ENCODE peak calls at places on chromosomes 7 and 10, in five cellular contexts. D is neuronal stem cell; O is CD4-positive, CD25-positive, alpha-beta regulatory T cell; X is colonic mucosa; H is tibial nerve. Z is an unnamed sample.

GRCh38 chr7:1844956-1845390 is 174.9 kb downstream of the ELFN1 start:
- DNase-seq in D (no peak), O (no peak), X (no peak), H (peak), Z (peak)

GRCh38 chr7:122901250-122901649 is 15.0 kb upstream of the CADPS2 start:
- DNase-seq in D (no peak), O (no peak), X (no peak), H (no peak), Z (no peak)

GRCh38 chr7:142231716-142232115 is 26.1 kb downstream of the PRSS58 start:
- DNase-seq in D (peak), O (no peak), X (no peak), H (no peak), Z (no peak)

GRCh38 chr10:50653142-50653541 is 29.4 kb upstream of the SGMS1 start:
- DNase-seq in D (no peak), O (no peak), X (no peak), H (no peak), Z (no peak)

GRCh38 chr7:17307558-17307957 is 9.1 kb downstream of the AHR start:
- DNase-seq in D (no peak), O (no peak), X (no peak), H (no peak), Z (no peak)

GRCh38 chr7:128217030-128217805 is 23.9 kb upstream of the LEP start:
- DNase-seq in D (no peak), O (no peak), X (no peak), H (no peak), Z (no peak)

GRCh38 chr7:4297843-4298219 is 384.3 kb upstream of the FOXK1 start:
- DNase-seq in D (no peak), O (no peak), X (no peak), H (no peak), Z (no peak)

GRCh38 chr7:42967391-42967790 is 35.2 kb downstream of the MRPL32 start:
- DNase-seq in D (no peak), O (no peak), X (no peak), H (no peak), Z (no peak)

GRCh38 chr10:8130973-8131911 is 76.8 kb downstream of the GATA3 start:
- DNase-seq in D (no peak), O (no peak), X (no peak), H (no peak), Z (no peak)

GRCh38 chr7:109020251-109020650 is 450.6 kb downstream of the DNAJB9 start:
- DNase-seq in D (no peak), O (no peak), X (no peak), H (no peak), Z (no peak)

GRCh38 chr7:50446542-50446960 is 3.6 kb downstream of the FIGNL1 start:
- DNase-seq in D (no peak), O (no peak), X (no peak), H (no peak), Z (no peak)

GRCh38 chr7:134935701-134936100 is 50.6 kb upstream of the AGBL3 start:
- DNase-seq in D (no peak), O (no peak), X (no peak), H (no peak), Z (no peak)

GRCh38 chr7:132580717-132581285 is 4.5 kb upstream of the PLXNA4 start:
- DNase-seq in D (peak), O (no peak), X (peak), H (no peak), Z (peak)

DNA sequence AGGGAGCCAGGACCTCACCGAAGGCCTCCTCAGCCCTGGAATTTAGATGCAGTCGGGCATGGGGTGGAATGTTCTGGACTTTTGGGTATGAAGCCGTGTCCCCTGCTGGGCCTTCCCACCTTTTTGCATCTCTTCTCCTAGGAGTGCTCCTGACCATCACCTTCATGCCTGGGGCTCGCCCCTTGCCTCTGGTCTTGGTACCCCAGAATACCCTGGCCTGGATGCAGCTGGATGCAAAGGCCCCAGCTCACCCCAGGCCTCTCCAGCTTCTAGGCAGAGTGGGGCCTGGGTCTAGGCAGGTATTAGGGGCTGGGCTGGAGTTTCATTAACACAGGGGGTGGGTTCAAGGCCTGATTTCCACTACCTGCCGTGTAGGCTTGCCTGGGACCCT is 9.9 kb downstream of the AQP1 start:
- DNase-seq in D (no peak), O (no peak), X (no peak), H (peak), Z (no peak)
- H3K27ac ChIP-seq in D (no peak), O (no peak), X (no peak), H (peak), Z (no peak)

DNA sequence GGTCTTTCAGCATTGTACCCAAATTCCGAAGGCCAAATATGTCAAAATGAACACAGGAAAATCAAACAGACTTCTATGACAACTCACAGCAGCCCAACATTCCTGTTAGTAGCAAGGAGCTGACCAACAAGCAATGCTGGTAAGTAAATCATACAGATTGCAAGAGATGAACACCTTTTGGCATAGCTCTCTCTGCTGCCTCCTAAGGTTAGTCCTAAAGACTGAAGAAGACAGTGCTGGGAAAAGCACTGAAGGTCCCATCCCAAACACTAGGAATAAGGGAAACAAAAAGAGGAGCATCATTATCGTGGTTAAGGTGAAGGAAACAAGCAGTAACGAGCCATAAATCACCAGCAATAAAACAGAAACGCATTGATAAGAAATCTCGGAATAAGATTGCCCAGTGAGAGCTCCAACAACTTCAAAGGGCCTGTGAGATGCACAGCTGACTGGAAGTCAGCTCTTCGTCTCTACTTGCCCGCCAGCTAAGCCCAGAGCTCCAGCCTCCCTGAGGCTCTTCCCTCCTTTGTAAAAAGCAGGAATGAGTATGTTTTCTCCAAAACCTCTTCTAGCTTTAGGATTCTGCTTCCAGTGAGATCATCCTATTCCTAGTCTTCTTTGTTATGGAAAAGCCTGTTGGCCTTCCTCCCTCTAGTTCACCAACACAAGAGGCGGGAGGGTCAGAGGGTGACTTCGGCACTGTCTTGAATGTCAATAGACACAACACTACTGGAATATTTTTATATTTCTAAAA is 15.3 kb downstream of the NUDT5 start:
- DNase-seq in D (no peak), O (no peak), X (no peak), H (no peak), Z (no peak)
- H3K27ac ChIP-seq in D (no peak), O (peak), X (no peak), H (no peak), Z (no peak)

GRCh38 chr10:114874827-114875541 is 53.4 kb downstream of the FHIP2A start:
- DNase-seq in D (peak), O (no peak), X (no peak), H (no peak), Z (no peak)
- H3K27ac ChIP-seq in D (no peak), O (no peak), X (no peak), H (no peak), Z (no peak)

DNA sequence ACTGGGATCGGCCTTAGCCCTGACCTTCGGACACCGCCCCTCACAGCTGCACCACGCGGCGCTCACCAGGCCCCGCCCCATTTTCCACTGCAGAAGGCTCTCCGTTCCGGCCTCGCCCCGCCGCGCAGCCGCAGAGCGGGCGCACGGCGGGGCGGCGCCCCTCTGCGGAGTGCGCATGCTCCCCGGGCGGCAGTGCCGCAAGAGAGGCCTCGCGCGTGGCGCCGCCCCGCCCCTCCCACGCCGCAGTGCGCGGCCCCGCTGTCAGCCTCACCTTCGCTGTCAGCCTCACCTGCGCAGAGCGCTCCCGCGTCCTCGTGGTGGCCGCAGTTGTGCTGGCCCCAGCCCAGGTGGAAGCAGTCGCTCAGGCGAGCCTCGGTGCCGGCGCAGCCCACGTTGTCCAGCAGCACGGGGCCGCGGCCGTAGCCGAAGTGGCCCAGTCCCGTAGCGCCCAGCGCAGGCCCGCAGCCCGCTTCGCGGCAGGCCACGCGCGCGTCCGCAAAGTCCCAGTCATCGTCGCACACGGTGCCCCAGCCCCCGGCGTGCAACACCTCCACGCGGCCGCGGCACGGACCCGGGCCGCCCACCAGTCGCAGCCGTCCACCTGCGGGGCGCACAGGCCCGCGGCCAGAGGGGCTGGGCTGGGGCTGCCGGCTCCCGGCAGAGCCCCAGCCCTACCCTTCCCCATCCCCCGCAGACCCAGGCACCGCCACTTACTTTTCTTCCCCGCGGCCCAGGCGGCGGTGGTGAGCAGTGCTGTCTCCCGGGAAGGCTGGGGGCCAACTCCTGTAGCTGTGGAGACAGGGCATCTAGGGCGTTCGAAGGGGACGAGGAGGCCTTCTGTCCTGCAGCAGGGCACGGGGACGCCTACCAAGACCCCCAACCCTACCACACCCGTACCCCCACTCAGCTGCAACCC is 16.1 kb downstream of the SSC4D start:
- DNase-seq in D (peak), O (peak), X (peak), H (peak), Z (peak)
- H3K27ac ChIP-seq in D (no peak), O (peak), X (peak), H (peak), Z (peak)

DNA sequence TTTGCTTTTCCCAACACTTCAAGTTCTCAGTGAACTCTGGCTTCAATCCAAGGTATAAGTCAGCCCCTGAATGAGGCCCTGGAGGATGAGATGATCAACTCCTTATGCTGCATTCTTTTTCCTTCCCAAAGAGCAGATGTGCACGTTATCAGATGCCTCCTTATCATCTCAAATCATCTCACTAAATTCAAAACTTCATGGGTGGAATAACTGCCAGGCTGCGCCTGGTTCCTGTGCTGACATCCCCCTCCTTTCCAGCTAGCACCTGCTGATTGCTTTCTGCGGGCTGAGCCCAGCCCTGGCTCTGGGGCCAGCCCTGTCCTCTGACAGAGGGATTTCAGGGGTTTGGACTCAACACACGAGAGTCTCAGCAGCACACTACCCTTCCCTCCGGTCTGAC is 44.9 kb downstream of the TLL2 start:
- DNase-seq in D (no peak), O (no peak), X (no peak), H (no peak), Z (no peak)
- H3K27ac ChIP-seq in D (no peak), O (no peak), X (no peak), H (no peak), Z (no peak)